ENCODE peak calls at places on chromosomes 5 and 9, in four cellular contexts. U is activated naive CD4-positive, alpha-beta T cell; F is germinal center; Z is breast epithelium. T is an unnamed sample.

GRCh38 chr5:113273949-113274348 is 160.8 kb downstream of the TSSK1B start:
- DNase-seq in U (no peak), F (no peak), Z (no peak), T (no peak)

GRCh38 chr9:89807682-89808075 is 202.9 kb downstream of the GADD45G start:
- DNase-seq in U (no peak), F (no peak), Z (no peak), T (no peak)

GRCh38 chr5:82327961-82328360 is 49.8 kb upstream of the RPS23 start:
- DNase-seq in U (no peak), F (no peak), Z (no peak), T (no peak)

GRCh38 chr9:135448570-135449180 is 30.9 kb upstream of the PPP1R26 start:
- DNase-seq in U (no peak), F (no peak), Z (no peak), T (no peak)

GRCh38 chr9:90773593-90773992 is 28.0 kb upstream of the SYK start:
- DNase-seq in U (no peak), F (peak), Z (no peak), T (no peak)

GRCh38 chr5:92559743-92560142 is 1021.3 kb downstream of the NR2F1-AS1 start:
- DNase-seq in U (no peak), F (no peak), Z (no peak), T (no peak)

GRCh38 chr9:90095682-90096081 is 490.9 kb downstream of the GADD45G start:
- DNase-seq in U (no peak), F (peak), Z (no peak), T (no peak)

GRCh38 chr9:93595461-93595860 is 19.1 kb downstream of the PHF2 start:
- DNase-seq in U (no peak), F (no peak), Z (peak), T (no peak)

GRCh38 chr5:2167671-2168070 is 284.9 kb upstream of the IRX4 start:
- DNase-seq in U (no peak), F (no peak), Z (no peak), T (no peak)

GRCh38 chr5:143025376-143025775 is 255.2 kb downstream of the ARHGAP26 start:
- DNase-seq in U (no peak), F (no peak), Z (no peak), T (no peak)

GRCh38 chr5:76504901-76505564 is 101.9 kb downstream of the IQGAP2 start:
- DNase-seq in U (no peak), F (no peak), Z (no peak), T (no peak)

GRCh38 chr5:65480306-65480865 is 1.3 kb downstream of the ADAMTS6 start:
- DNase-seq in U (peak), F (no peak), Z (peak), T (peak)

GRCh38 chr5:122187426-122187825 is 58.1 kb downstream of the ZNF474 start:
- DNase-seq in U (no peak), F (no peak), Z (no peak), T (no peak)

GRCh38 chr9:134324359-134325095 is 1.7 kb upstream of the RXRA start:
- DNase-seq in U (no peak), F (no peak), Z (no peak), T (no peak)

GRCh38 chr9:71826289-71826688 is 58.0 kb upstream of the CEMIP2 start:
- DNase-seq in U (no peak), F (no peak), Z (no peak), T (no peak)

GRCh38 chr9:17075758-17076485 is 58.9 kb upstream of the CNTLN start:
- DNase-seq in U (no peak), F (no peak), Z (no peak), T (no peak)

GRCh38 chr9:91811024-91811909 is 138.8 kb downstream of the ROR2 start:
- DNase-seq in U (no peak), F (no peak), Z (no peak), T (no peak)

GRCh38 chr9:27765266-27765665 is 192.0 kb upstream of the C9orf72 start:
- DNase-seq in U (no peak), F (no peak), Z (no peak), T (no peak)

GRCh38 chr5:71903826-71904225 is 184.8 kb downstream of the CARTPT start:
- DNase-seq in U (no peak), F (no peak), Z (no peak), T (no peak)

GRCh38 chr5:77168187-77168883 is 42.1 kb upstream of the PDE8B start:
- DNase-seq in U (no peak), F (no peak), Z (peak), T (no peak)

GRCh38 chr9:107363511-107364182 is 80.6 kb downstream of the RAD23B start:
- DNase-seq in U (no peak), F (no peak), Z (peak), T (no peak)

GRCh38 chr5:133512896-133513295 is 99.4 kb downstream of the FSTL4 start:
- DNase-seq in U (no peak), F (no peak), Z (no peak), T (no peak)

GRCh38 chr9:114364123-114364522 is 23.7 kb downstream of the AKNA start:
- DNase-seq in U (no peak), F (no peak), Z (no peak), T (no peak)

GRCh38 chr5:104084896-104085295 is 522.3 kb upstream of the NUDT12 start:
- DNase-seq in U (no peak), F (no peak), Z (no peak), T (no peak)

GRCh38 chr9:68523367-68523936 is 17.2 kb downstream of the TMEM252 start:
- DNase-seq in U (no peak), F (no peak), Z (no peak), T (no peak)

GRCh38 chr9:116837038-116837998 is 150.2 kb downstream of the TRIM32 start:
- DNase-seq in U (no peak), F (no peak), Z (no peak), T (no peak)

T was measured in omental fat pad.